ENCODE peak calls at places on chromosome 1, in nine cellular contexts. One of them, this sample, is unnamed.

GRCh38 chr1:93964777-93965200 is 55.6 kb upstream of the GCLM start:
- DNase-seq in heart left ventricle: no peak
- DNase-seq in GM23338: no peak
- DNase-seq in A549: peak
- DNase-seq in heart right ventricle: no peak
- DNase-seq in PC-9: peak
- DNase-seq in Panc1: no peak
- DNase-seq in stomach: no peak
- DNase-seq in PC-3: peak
- DNase-seq in this sample: no peak

GRCh38 chr1:83029916-83030315 is 969.0 kb downstream of the TTLL7 start:
- DNase-seq in stomach: no peak
- DNase-seq in heart left ventricle: no peak
- DNase-seq in heart right ventricle: no peak
- DNase-seq in GM23338: no peak
- DNase-seq in PC-9: no peak
- DNase-seq in Panc1: no peak
- DNase-seq in PC-3: no peak
- DNase-seq in A549: no peak
- DNase-seq in this sample: no peak

GRCh38 chr1:30670195-30671060 is 53.0 kb downstream of the MATN1 start:
- DNase-seq in heart left ventricle: no peak
- DNase-seq in heart right ventricle: no peak
- DNase-seq in PC-9: no peak
- DNase-seq in PC-3: peak
- DNase-seq in Panc1: no peak
- DNase-seq in stomach: no peak
- DNase-seq in A549: no peak
- DNase-seq in GM23338: no peak
- DNase-seq in this sample: no peak

GRCh38 chr1:77406661-77407060 is 124.8 kb downstream of the AK5 start:
- DNase-seq in heart right ventricle: no peak
- DNase-seq in heart left ventricle: no peak
- DNase-seq in A549: peak
- DNase-seq in stomach: no peak
- DNase-seq in PC-3: peak
- DNase-seq in Panc1: no peak
- DNase-seq in PC-9: peak
- DNase-seq in GM23338: no peak
- DNase-seq in this sample: no peak

GRCh38 chr1:89600792-89601191 is 32.1 kb upstream of the LRRC8C start:
- DNase-seq in PC-9: no peak
- DNase-seq in heart right ventricle: no peak
- DNase-seq in PC-3: no peak
- DNase-seq in Panc1: no peak
- DNase-seq in heart left ventricle: no peak
- DNase-seq in A549: no peak
- DNase-seq in GM23338: no peak
- DNase-seq in stomach: no peak
- DNase-seq in this sample: no peak

GRCh38 chr1:205798577-205798976 is 14.4 kb downstream of the SLC41A1 start:
- DNase-seq in Panc1: no peak
- DNase-seq in heart right ventricle: no peak
- DNase-seq in stomach: peak
- DNase-seq in PC-3: peak
- DNase-seq in PC-9: no peak
- DNase-seq in A549: no peak
- DNase-seq in heart left ventricle: no peak
- DNase-seq in GM23338: no peak
- DNase-seq in this sample: no peak

GRCh38 chr1:201759194-201759814 is 69.7 kb upstream of the IPO9 start:
- DNase-seq in Panc1: no peak
- DNase-seq in stomach: no peak
- DNase-seq in PC-3: no peak
- DNase-seq in A549: no peak
- DNase-seq in PC-9: no peak
- DNase-seq in heart left ventricle: no peak
- DNase-seq in heart right ventricle: no peak
- DNase-seq in GM23338: no peak
- DNase-seq in this sample: no peak

GRCh38 chr1:36327421-36328087 is 4.1 kb upstream of the EVA1B start:
- DNase-seq in A549: no peak
- DNase-seq in stomach: no peak
- DNase-seq in heart left ventricle: no peak
- DNase-seq in PC-3: peak
- DNase-seq in Panc1: no peak
- DNase-seq in GM23338: no peak
- DNase-seq in PC-9: no peak
- DNase-seq in heart right ventricle: no peak
- DNase-seq in this sample: no peak

GRCh38 chr1:110962892-110963665 is 643 bp downstream of the LRIF1 start:
- DNase-seq in A549: peak
- DNase-seq in PC-3: peak
- DNase-seq in stomach: peak
- DNase-seq in Panc1: peak
- DNase-seq in PC-9: peak
- DNase-seq in heart left ventricle: peak
- DNase-seq in heart right ventricle: peak
- DNase-seq in GM23338: peak
- DNase-seq in this sample: peak

GRCh38 chr1:110964400-110964903 is 730 bp upstream of the LRIF1 start:
- DNase-seq in A549: no peak
- DNase-seq in Panc1: no peak
- DNase-seq in PC-9: no peak
- DNase-seq in heart right ventricle: no peak
- DNase-seq in heart left ventricle: no peak
- DNase-seq in stomach: no peak
- DNase-seq in GM23338: no peak
- DNase-seq in PC-3: no peak
- DNase-seq in this sample: no peak

GRCh38 chr1:110960777-110961420 is 2.8 kb downstream of the LRIF1 start:
- DNase-seq in heart right ventricle: no peak
- DNase-seq in A549: no peak
- DNase-seq in stomach: no peak
- DNase-seq in PC-9: no peak
- DNase-seq in Panc1: no peak
- DNase-seq in heart left ventricle: no peak
- DNase-seq in GM23338: no peak
- DNase-seq in PC-3: no peak
- DNase-seq in this sample: no peak

GRCh38 chr1:110963666-110964399 is at the start of gene LRIF1:
- DNase-seq in A549: peak
- DNase-seq in PC-9: peak
- DNase-seq in GM23338: peak
- DNase-seq in Panc1: peak
- DNase-seq in heart left ventricle: peak
- DNase-seq in heart right ventricle: peak
- DNase-seq in stomach: peak
- DNase-seq in PC-3: peak
- DNase-seq in this sample: peak

DNA sequence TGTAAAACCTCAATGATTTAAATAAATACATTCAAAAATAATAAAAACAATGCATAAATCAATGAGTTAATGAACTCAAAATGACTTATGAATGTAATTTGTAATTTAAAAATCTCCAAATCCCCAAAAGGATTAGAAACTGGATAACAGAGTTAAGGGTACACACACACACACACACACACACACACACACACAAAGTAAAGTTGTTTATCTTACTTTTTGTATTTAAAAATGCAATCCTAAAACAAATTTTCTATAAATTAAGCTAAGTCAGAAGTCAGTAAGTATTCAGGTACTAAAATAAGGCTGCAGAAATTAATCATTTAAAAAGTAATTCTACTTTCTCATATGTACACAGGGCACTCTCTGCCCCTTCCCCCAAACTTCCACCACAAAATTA is 1.8 kb downstream of the LRIF1 start:
- DNase-seq in PC-3: no peak
- DNase-seq in GM23338: no peak
- DNase-seq in heart right ventricle: no peak
- DNase-seq in stomach: no peak
- DNase-seq in PC-9: no peak
- DNase-seq in heart left ventricle: no peak
- DNase-seq in Panc1: no peak
- DNase-seq in A549: no peak
- DNase-seq in this sample: no peak
- H3K4me3 ChIP-seq in PC-3: peak
- H3K4me3 ChIP-seq in GM23338: peak
- H3K4me3 ChIP-seq in heart right ventricle: no peak
- H3K4me3 ChIP-seq in stomach: no peak
- H3K4me3 ChIP-seq in PC-9: peak
- H3K4me3 ChIP-seq in heart left ventricle: no peak
- H3K4me3 ChIP-seq in Panc1: peak
- H3K4me3 ChIP-seq in A549: no peak
- H3K4me3 ChIP-seq in this sample: no peak

DNA sequence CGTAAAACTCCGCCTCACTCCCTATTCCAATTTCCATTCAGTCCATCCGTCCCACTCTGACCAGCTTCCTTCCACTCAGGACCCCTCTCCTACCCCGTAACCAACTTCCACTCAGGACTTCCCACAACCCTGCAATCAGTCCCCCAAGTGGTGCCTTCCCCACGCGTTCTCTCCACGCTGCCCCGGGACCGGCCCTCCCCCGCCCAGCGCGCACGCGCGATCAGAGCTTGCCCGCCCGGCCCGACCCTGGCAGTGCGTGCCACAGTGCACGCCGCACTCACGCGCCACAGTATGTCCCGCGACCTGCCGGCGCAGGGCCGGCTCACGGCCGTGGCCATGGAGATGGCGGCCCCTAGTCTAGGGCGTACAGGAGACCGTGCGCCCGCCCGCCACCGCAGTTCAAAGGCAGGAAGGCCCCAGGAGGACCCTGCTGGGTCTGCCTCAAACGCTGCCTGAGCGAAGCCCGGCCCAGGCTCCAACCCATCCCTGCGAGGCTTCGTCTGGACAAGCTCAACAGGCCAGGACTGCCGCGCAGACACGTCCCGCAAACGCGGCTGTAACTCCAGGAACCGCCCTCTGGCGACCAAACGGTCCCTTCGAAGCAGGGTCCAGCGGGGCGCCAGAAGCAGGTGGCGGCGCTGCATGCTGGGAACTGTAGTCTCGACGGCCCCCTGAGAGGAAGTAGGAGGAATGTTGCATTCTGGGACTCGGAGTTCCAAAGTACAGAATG is at the start of gene NDC1:
- DNase-seq in PC-3: peak
- DNase-seq in A549: peak
- DNase-seq in stomach: peak
- DNase-seq in GM23338: peak
- DNase-seq in heart left ventricle: peak
- DNase-seq in PC-9: peak
- DNase-seq in heart right ventricle: peak
- DNase-seq in Panc1: peak
- DNase-seq in this sample: peak
- TF ChIP-seq CTCF in PC-3: no peak
- TF ChIP-seq CTCF in A549: no peak
- TF ChIP-seq CTCF in stomach: no peak
- TF ChIP-seq CTCF in GM23338: no peak
- TF ChIP-seq CTCF in heart left ventricle: no peak
- TF ChIP-seq CTCF in PC-9: no peak
- TF ChIP-seq CTCF in heart right ventricle: peak
- TF ChIP-seq CTCF in Panc1: no peak
- TF ChIP-seq CTCF in this sample: no peak

DNA sequence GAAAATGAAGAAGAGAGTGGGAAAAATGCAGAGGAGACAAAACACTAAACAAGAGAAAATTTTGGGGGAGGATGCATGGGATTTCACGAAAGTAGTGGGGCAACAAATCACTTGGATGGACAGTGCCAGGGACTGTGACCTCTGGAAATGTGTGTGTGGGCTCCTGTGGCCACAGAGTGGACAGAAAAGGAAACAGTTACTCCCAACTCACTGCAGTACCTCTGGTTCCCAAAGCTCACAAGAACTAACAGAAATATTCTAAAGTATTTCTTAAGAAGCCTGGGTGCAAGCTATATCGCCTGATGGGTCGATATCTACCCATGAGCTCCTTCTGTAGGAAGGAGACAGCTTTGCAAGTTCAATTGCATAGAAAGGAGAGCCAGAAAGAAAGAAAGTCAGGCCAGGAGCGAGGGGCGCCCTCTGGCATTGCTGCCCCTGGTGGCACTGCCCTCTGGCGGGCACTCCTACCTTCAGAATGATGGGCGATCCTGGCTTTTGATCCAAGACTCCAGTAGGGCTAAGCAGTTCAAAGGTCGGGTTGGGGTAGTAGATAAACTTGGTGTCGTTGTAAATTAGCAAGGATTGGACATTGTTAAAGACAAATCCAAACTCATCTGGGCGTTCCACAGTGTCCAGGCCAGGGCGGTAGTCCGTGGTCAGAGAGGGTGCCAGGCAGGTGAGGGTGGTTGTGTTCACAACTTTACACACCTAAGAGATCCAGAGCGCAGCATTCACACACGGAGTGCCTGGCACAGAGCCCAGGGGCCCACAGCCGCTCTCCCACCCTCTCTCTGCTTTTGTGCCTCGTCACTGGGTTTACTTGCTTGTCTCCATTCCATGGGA is 134.7 kb upstream of the CD34 start:
- DNase-seq in PC-9: no peak
- DNase-seq in A549: peak
- DNase-seq in GM23338: peak
- DNase-seq in heart right ventricle: no peak
- DNase-seq in heart left ventricle: no peak
- DNase-seq in Panc1: no peak
- DNase-seq in stomach: no peak
- DNase-seq in PC-3: no peak
- DNase-seq in this sample: no peak
- H3K27ac ChIP-seq in PC-9: no peak
- H3K27ac ChIP-seq in A549: no peak
- H3K27ac ChIP-seq in GM23338: no peak
- H3K27ac ChIP-seq in heart right ventricle: no peak
- H3K27ac ChIP-seq in heart left ventricle: no peak
- H3K27ac ChIP-seq in Panc1: no peak
- H3K27ac ChIP-seq in stomach: no peak
- H3K27ac ChIP-seq in PC-3: no peak
- H3K27ac ChIP-seq in this sample: no peak

GRCh38 chr1:172895761-172896160 is 155.0 kb downstream of the TNFSF18 start:
- DNase-seq in Panc1: no peak
- DNase-seq in stomach: no peak
- DNase-seq in GM23338: no peak
- DNase-seq in heart left ventricle: no peak
- DNase-seq in heart right ventricle: no peak
- DNase-seq in PC-9: peak
- DNase-seq in PC-3: peak
- DNase-seq in A549: peak
- DNase-seq in this sample: no peak

GRCh38 chr1:172895050-172895460 is 155.7 kb downstream of the TNFSF18 start:
- DNase-seq in heart left ventricle: no peak
- DNase-seq in A549: no peak
- DNase-seq in stomach: no peak
- DNase-seq in PC-9: no peak
- DNase-seq in PC-3: peak
- DNase-seq in heart right ventricle: no peak
- DNase-seq in GM23338: peak
- DNase-seq in Panc1: no peak
- DNase-seq in this sample: no peak

GRCh38 chr1:172897738-172898137 is 153.0 kb downstream of the TNFSF18 start:
- DNase-seq in stomach: no peak
- DNase-seq in heart right ventricle: no peak
- DNase-seq in GM23338: no peak
- DNase-seq in Panc1: no peak
- DNase-seq in PC-9: peak
- DNase-seq in A549: no peak
- DNase-seq in PC-3: peak
- DNase-seq in heart left ventricle: no peak
- DNase-seq in this sample: no peak

GRCh38 chr1:172893146-172893841 is 157.4 kb downstream of the TNFSF18 start:
- DNase-seq in Panc1: no peak
- DNase-seq in PC-3: peak
- DNase-seq in heart right ventricle: peak
- DNase-seq in GM23338: no peak
- DNase-seq in heart left ventricle: peak
- DNase-seq in A549: no peak
- DNase-seq in stomach: no peak
- DNase-seq in PC-9: peak
- DNase-seq in this sample: peak

GRCh38 chr1:172894345-172895049 is 156.2 kb downstream of the TNFSF18 start:
- DNase-seq in Panc1: no peak
- DNase-seq in PC-3: no peak
- DNase-seq in heart right ventricle: no peak
- DNase-seq in GM23338: no peak
- DNase-seq in stomach: no peak
- DNase-seq in PC-9: no peak
- DNase-seq in A549: no peak
- DNase-seq in heart left ventricle: no peak
- DNase-seq in this sample: no peak
- H3K4me3 ChIP-seq in Panc1: no peak
- H3K4me3 ChIP-seq in PC-3: peak
- H3K4me3 ChIP-seq in heart right ventricle: no peak
- H3K4me3 ChIP-seq in GM23338: no peak
- H3K4me3 ChIP-seq in stomach: no peak
- H3K4me3 ChIP-seq in PC-9: no peak
- H3K4me3 ChIP-seq in A549: no peak
- H3K4me3 ChIP-seq in heart left ventricle: no peak
- H3K4me3 ChIP-seq in this sample: no peak